ENCODE peak calls at places on chromosomes 5 and 9, in nine cellular contexts. One of them, this sample, is unnamed. For H3K4me1 and H3K9me3, the result is how much of the 10 kb centered on the place peaks cover.

GRCh38 chr9:37029776-37030590 is 4.1 kb downstream of the PAX5 start:
- DNase-seq in K562: no peak
- DNase-seq in mammary epithelial cell: peak
- DNase-seq in pancreas: peak
- DNase-seq in psoas muscle: peak
- DNase-seq in heart left ventricle: no peak
- DNase-seq in PC-9: no peak
- DNase-seq in aorta: no peak
- DNase-seq in ovary: no peak
- DNase-seq in this sample: no peak

GRCh38 chr9:12716823-12717222 is 23.6 kb downstream of the TYRP1 start:
- DNase-seq in mammary epithelial cell: no peak
- DNase-seq in ovary: no peak
- DNase-seq in aorta: no peak
- DNase-seq in pancreas: no peak
- DNase-seq in heart left ventricle: no peak
- DNase-seq in PC-9: no peak
- DNase-seq in K562: no peak
- DNase-seq in psoas muscle: no peak
- DNase-seq in this sample: no peak

GRCh38 chr5:50968296-50969206 is 302.1 kb downstream of the PARP8 start:
- DNase-seq in heart left ventricle: no peak
- DNase-seq in ovary: no peak
- DNase-seq in mammary epithelial cell: no peak
- DNase-seq in psoas muscle: no peak
- DNase-seq in pancreas: no peak
- DNase-seq in aorta: no peak
- DNase-seq in K562: no peak
- DNase-seq in PC-9: no peak
- DNase-seq in this sample: no peak

GRCh38 chr9:126114850-126115460 is 211.7 kb upstream of the MVB12B start:
- DNase-seq in K562: no peak
- DNase-seq in ovary: no peak
- DNase-seq in mammary epithelial cell: peak
- DNase-seq in heart left ventricle: no peak
- DNase-seq in PC-9: no peak
- DNase-seq in pancreas: no peak
- DNase-seq in psoas muscle: peak
- DNase-seq in aorta: no peak
- DNase-seq in this sample: no peak

GRCh38 chr5:7576023-7576715 is 180.2 kb downstream of the ADCY2 start:
- DNase-seq in heart left ventricle: no peak
- DNase-seq in pancreas: no peak
- DNase-seq in PC-9: no peak
- DNase-seq in mammary epithelial cell: no peak
- DNase-seq in K562: no peak
- DNase-seq in psoas muscle: peak
- DNase-seq in ovary: no peak
- DNase-seq in aorta: no peak
- DNase-seq in this sample: no peak

GRCh38 chr5:71905804-71906711 is 187.0 kb downstream of the CARTPT start:
- DNase-seq in PC-9: no peak
- DNase-seq in ovary: peak
- DNase-seq in mammary epithelial cell: no peak
- DNase-seq in heart left ventricle: no peak
- DNase-seq in aorta: peak
- DNase-seq in psoas muscle: no peak
- DNase-seq in K562: no peak
- DNase-seq in pancreas: peak
- DNase-seq in this sample: no peak

GRCh38 chr9:132670816-132671371 is 630 bp downstream of the GTF3C4 start:
- DNase-seq in psoas muscle: peak
- DNase-seq in mammary epithelial cell: peak
- DNase-seq in pancreas: peak
- DNase-seq in aorta: no peak
- DNase-seq in ovary: peak
- DNase-seq in heart left ventricle: peak
- DNase-seq in PC-9: peak
- DNase-seq in K562: peak
- DNase-seq in this sample: peak

GRCh38 chr5:175654807-175655206 is 3.1 kb upstream of the HRH2 start:
- DNase-seq in heart left ventricle: no peak
- DNase-seq in K562: no peak
- DNase-seq in pancreas: no peak
- DNase-seq in psoas muscle: no peak
- DNase-seq in ovary: no peak
- DNase-seq in aorta: no peak
- DNase-seq in PC-9: no peak
- DNase-seq in mammary epithelial cell: no peak
- DNase-seq in this sample: no peak

GRCh38 chr9:79764377-79764776 is 192.6 kb downstream of the TLE4 start:
- DNase-seq in psoas muscle: no peak
- DNase-seq in K562: no peak
- DNase-seq in pancreas: peak
- DNase-seq in aorta: peak
- DNase-seq in ovary: peak
- DNase-seq in heart left ventricle: no peak
- DNase-seq in mammary epithelial cell: peak
- DNase-seq in PC-9: no peak
- DNase-seq in this sample: no peak

GRCh38 chr5:7321724-7322123 is 74.2 kb upstream of the ADCY2 start:
- DNase-seq in ovary: no peak
- DNase-seq in PC-9: no peak
- DNase-seq in aorta: no peak
- DNase-seq in psoas muscle: no peak
- DNase-seq in K562: no peak
- DNase-seq in pancreas: no peak
- DNase-seq in mammary epithelial cell: no peak
- DNase-seq in heart left ventricle: no peak
- DNase-seq in this sample: no peak

GRCh38 chr5:65863747-65864146 is 62.6 kb upstream of the ERBIN start:
- DNase-seq in heart left ventricle: no peak
- DNase-seq in psoas muscle: no peak
- DNase-seq in mammary epithelial cell: no peak
- DNase-seq in PC-9: no peak
- DNase-seq in ovary: no peak
- DNase-seq in aorta: no peak
- DNase-seq in K562: no peak
- DNase-seq in pancreas: no peak
- DNase-seq in this sample: no peak

GRCh38 chr9:127307802-127308201 is 43.2 kb downstream of the GARNL3 start:
- DNase-seq in heart left ventricle: no peak
- DNase-seq in ovary: no peak
- DNase-seq in K562: no peak
- DNase-seq in aorta: no peak
- DNase-seq in psoas muscle: peak
- DNase-seq in pancreas: peak
- DNase-seq in mammary epithelial cell: no peak
- DNase-seq in PC-9: no peak
- DNase-seq in this sample: no peak

GRCh38 chr5:109688647-109688998 is 1.1 kb upstream of the MAN2A1 start:
- DNase-seq in K562: peak
- DNase-seq in pancreas: peak
- DNase-seq in heart left ventricle: no peak
- DNase-seq in ovary: no peak
- DNase-seq in psoas muscle: no peak
- DNase-seq in mammary epithelial cell: no peak
- DNase-seq in PC-9: no peak
- DNase-seq in aorta: no peak
- DNase-seq in this sample: no peak

DNA sequence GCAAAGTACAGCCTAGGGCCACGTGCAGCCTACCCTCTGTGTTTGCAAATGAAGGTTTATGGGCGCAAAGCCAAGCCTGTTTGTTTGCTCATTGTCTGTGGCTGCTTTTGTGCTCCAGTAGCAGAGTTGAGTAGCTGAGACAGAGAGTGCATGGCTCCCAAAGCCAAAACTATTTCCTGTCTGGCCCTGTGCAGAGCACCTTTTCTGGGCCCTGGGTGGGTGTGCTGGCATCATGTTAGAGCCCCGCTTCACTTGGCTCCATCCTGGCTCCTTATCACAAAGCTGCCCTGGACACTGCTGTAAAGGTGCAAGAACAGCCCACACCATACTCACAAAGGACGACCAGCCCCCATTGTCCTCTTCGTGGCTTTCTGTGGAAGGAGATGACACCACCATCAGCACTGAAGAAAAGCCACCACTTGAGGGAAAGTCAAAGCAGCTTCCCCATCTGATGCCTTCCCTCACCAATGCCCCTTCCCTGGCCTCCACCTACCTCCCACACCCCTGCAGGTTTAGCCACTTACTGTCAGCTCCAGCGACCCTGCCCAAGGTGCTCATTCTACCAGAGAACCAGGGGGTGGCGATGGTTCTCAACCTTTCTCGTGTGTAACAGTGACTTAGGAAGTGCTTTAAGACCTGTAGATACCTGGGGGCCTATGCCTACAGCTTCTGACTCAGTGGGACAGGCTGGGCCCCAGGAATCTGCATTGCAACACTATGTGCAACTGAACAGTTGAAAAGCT is 23.4 kb downstream of the LCP2 start:
- DNase-seq in ovary: no peak
- DNase-seq in mammary epithelial cell: peak
- DNase-seq in heart left ventricle: no peak
- DNase-seq in psoas muscle: no peak
- DNase-seq in PC-9: no peak
- DNase-seq in pancreas: no peak
- DNase-seq in aorta: no peak
- DNase-seq in K562: no peak
- DNase-seq in this sample: peak
- H3K27ac ChIP-seq in ovary: no peak
- H3K27ac ChIP-seq in mammary epithelial cell: no peak
- H3K27ac ChIP-seq in heart left ventricle: no peak
- H3K27ac ChIP-seq in psoas muscle: no peak
- H3K27ac ChIP-seq in PC-9: no peak
- H3K27ac ChIP-seq in pancreas: no peak
- H3K27ac ChIP-seq in aorta: no peak
- H3K27ac ChIP-seq in K562: no peak
- H3K27ac ChIP-seq in this sample: peak

DNA sequence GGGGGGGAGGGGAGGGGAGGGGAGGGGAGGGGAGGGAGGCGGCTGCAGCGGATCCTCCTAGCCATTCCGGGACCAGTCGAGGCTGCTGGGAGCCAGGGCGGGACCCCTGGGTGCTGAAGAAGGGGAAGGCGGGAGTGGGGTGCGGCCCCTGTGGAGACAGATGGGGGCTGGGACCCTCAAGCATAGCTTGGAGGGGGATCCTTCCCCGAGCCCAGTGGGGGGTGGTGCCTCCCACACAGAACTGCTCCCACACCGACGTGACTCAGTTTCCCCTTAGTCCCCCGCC is 450 bp downstream of the PDLIM7 start:
- DNase-seq in aorta: no peak
- DNase-seq in heart left ventricle: no peak
- DNase-seq in pancreas: no peak
- DNase-seq in K562: peak
- DNase-seq in mammary epithelial cell: no peak
- DNase-seq in psoas muscle: no peak
- DNase-seq in PC-9: no peak
- DNase-seq in ovary: no peak
- DNase-seq in this sample: no peak
- H3K4me1 ChIP-seq in aorta: under half
- H3K4me1 ChIP-seq in heart left ventricle: under half
- H3K4me1 ChIP-seq in pancreas: under half
- H3K4me1 ChIP-seq in K562: half or more
- H3K4me1 ChIP-seq in mammary epithelial cell: half or more
- H3K4me1 ChIP-seq in psoas muscle: under half
- H3K4me1 ChIP-seq in PC-9: under half
- H3K4me1 ChIP-seq in ovary: under half
- H3K4me1 ChIP-seq in this sample: under half

GRCh38 chr5:18114161-18114802 is 480.0 kb downstream of the TAF11L14 start:
- DNase-seq in psoas muscle: no peak
- DNase-seq in ovary: no peak
- DNase-seq in heart left ventricle: no peak
- DNase-seq in pancreas: no peak
- DNase-seq in K562: no peak
- DNase-seq in mammary epithelial cell: peak
- DNase-seq in PC-9: no peak
- DNase-seq in aorta: no peak
- DNase-seq in this sample: no peak

GRCh38 chr5:18113724-18114123 is 479.5 kb downstream of the TAF11L14 start:
- DNase-seq in psoas muscle: no peak
- DNase-seq in PC-9: no peak
- DNase-seq in K562: no peak
- DNase-seq in heart left ventricle: no peak
- DNase-seq in mammary epithelial cell: peak
- DNase-seq in ovary: no peak
- DNase-seq in pancreas: no peak
- DNase-seq in aorta: no peak
- DNase-seq in this sample: no peak

GRCh38 chr5:18119156-18119785 is 485.0 kb downstream of the TAF11L14 start:
- DNase-seq in pancreas: no peak
- DNase-seq in heart left ventricle: no peak
- DNase-seq in psoas muscle: no peak
- DNase-seq in K562: no peak
- DNase-seq in mammary epithelial cell: no peak
- DNase-seq in PC-9: no peak
- DNase-seq in aorta: no peak
- DNase-seq in ovary: no peak
- DNase-seq in this sample: no peak
- H3K9me3 ChIP-seq in pancreas: under half
- H3K9me3 ChIP-seq in heart left ventricle: under half
- H3K9me3 ChIP-seq in psoas muscle: under half
- H3K9me3 ChIP-seq in K562: under half
- H3K9me3 ChIP-seq in mammary epithelial cell: under half
- H3K9me3 ChIP-seq in PC-9: under half
- H3K9me3 ChIP-seq in aorta: under half
- H3K9me3 ChIP-seq in ovary: under half
- H3K9me3 ChIP-seq in this sample: under half

GRCh38 chr9:116087246-116087645 is 66.3 kb upstream of the PAPPA start:
- DNase-seq in heart left ventricle: no peak
- DNase-seq in aorta: peak
- DNase-seq in K562: no peak
- DNase-seq in pancreas: no peak
- DNase-seq in ovary: no peak
- DNase-seq in mammary epithelial cell: peak
- DNase-seq in PC-9: no peak
- DNase-seq in psoas muscle: peak
- DNase-seq in this sample: no peak

GRCh38 chr9:116083837-116084236 is 69.8 kb upstream of the PAPPA start:
- DNase-seq in pancreas: no peak
- DNase-seq in mammary epithelial cell: no peak
- DNase-seq in ovary: no peak
- DNase-seq in K562: no peak
- DNase-seq in psoas muscle: no peak
- DNase-seq in heart left ventricle: no peak
- DNase-seq in aorta: no peak
- DNase-seq in PC-9: no peak
- DNase-seq in this sample: no peak

GRCh38 chr9:116087751-116088194 is 65.8 kb upstream of the PAPPA start:
- DNase-seq in PC-9: peak
- DNase-seq in heart left ventricle: no peak
- DNase-seq in K562: no peak
- DNase-seq in aorta: no peak
- DNase-seq in mammary epithelial cell: peak
- DNase-seq in psoas muscle: no peak
- DNase-seq in ovary: no peak
- DNase-seq in pancreas: no peak
- DNase-seq in this sample: no peak

GRCh38 chr9:116081437-116082110 is 72.0 kb upstream of the PAPPA start:
- DNase-seq in mammary epithelial cell: no peak
- DNase-seq in PC-9: no peak
- DNase-seq in pancreas: no peak
- DNase-seq in aorta: no peak
- DNase-seq in K562: no peak
- DNase-seq in ovary: no peak
- DNase-seq in heart left ventricle: no peak
- DNase-seq in psoas muscle: no peak
- DNase-seq in this sample: no peak

GRCh38 chr9:116084497-116084896 is 69.1 kb upstream of the PAPPA start:
- DNase-seq in pancreas: no peak
- DNase-seq in PC-9: no peak
- DNase-seq in K562: no peak
- DNase-seq in aorta: no peak
- DNase-seq in ovary: no peak
- DNase-seq in heart left ventricle: no peak
- DNase-seq in psoas muscle: no peak
- DNase-seq in mammary epithelial cell: no peak
- DNase-seq in this sample: no peak
- H3K27ac ChIP-seq in pancreas: no peak
- H3K27ac ChIP-seq in PC-9: no peak
- H3K27ac ChIP-seq in K562: no peak
- H3K27ac ChIP-seq in aorta: no peak
- H3K27ac ChIP-seq in ovary: no peak
- H3K27ac ChIP-seq in heart left ventricle: no peak
- H3K27ac ChIP-seq in psoas muscle: no peak
- H3K27ac ChIP-seq in mammary epithelial cell: no peak
- H3K27ac ChIP-seq in this sample: no peak

This sample was measured in CD8-positive, alpha-beta T cell.